ENCODE peak calls at places on chromosome 21, in seven cellular contexts. K is brain microvascular endothelial cell, E is right lobe of liver, J is SHP77, H is MM.1S, U is dermis microvascular lymphatic vessel endothelial cell, T is cardiac muscle cell. N is an unnamed sample.

GRCh38 chr21:37700641-37701202 is 215.5 kb downstream of the KCNJ6 start:
- DNase-seq in K (peak), E (no peak), J (peak), H (peak), U (peak), T (peak), N (no peak)

GRCh38 chr21:38918629-38919346 is 113.1 kb downstream of the ETS2 start:
- DNase-seq in K (no peak), E (no peak), J (no peak), H (no peak), U (no peak), T (no peak), N (no peak)

GRCh38 chr21:29179503-29179902 is 49.1 kb downstream of the MAP3K7CL start:
- DNase-seq in K (no peak), E (no peak), J (no peak), H (no peak), U (no peak), T (no peak), N (no peak)

GRCh38 chr21:39510240-39510639 is 58.5 kb downstream of the SH3BGR start:
- DNase-seq in K (no peak), E (no peak), J (no peak), H (no peak), U (no peak), T (no peak), N (no peak)

GRCh38 chr21:14616303-14617039 is 70.4 kb upstream of the SAMSN1 start:
- DNase-seq in K (no peak), E (no peak), J (no peak), H (no peak), U (no peak), T (no peak), N (no peak)

GRCh38 chr21:18449586-18449985 is 46.0 kb upstream of the TMPRSS15 start:
- DNase-seq in K (no peak), E (no peak), J (no peak), H (peak), U (no peak), T (no peak), N (no peak)

GRCh38 chr21:45155910-45156309 is 81.5 kb downstream of the ADARB1 start:
- DNase-seq in K (no peak), E (no peak), J (no peak), H (no peak), U (no peak), T (no peak), N (no peak)

GRCh38 chr21:43657355-43658093 is 1.8 kb downstream of the HSF2BP start:
- DNase-seq in K (no peak), E (peak), J (no peak), H (no peak), U (peak), T (no peak), N (no peak)

GRCh38 chr21:25501996-25502665 is 105.2 kb downstream of the MRPL39 start:
- DNase-seq in K (no peak), E (no peak), J (no peak), H (no peak), U (no peak), T (no peak), N (no peak)

GRCh38 chr21:31557956-31558838 is 101.3 kb upstream of the SOD1 start:
- DNase-seq in K (peak), E (peak), J (no peak), H (peak), U (no peak), T (no peak), N (no peak)

GRCh38 chr21:44897326-44898010 is 23.2 kb downstream of the ITGB2 start:
- DNase-seq in K (no peak), E (peak), J (no peak), H (no peak), U (no peak), T (no peak), N (no peak)

N was measured in RWPE2.